ENCODE peak calls at places on chromosomes 4 and X, in four cellular contexts. One of them, this sample, is unnamed.

GRCh38 chr4:185895351-185895750 is 83.4 kb upstream of the SORBS2 start:
- DNase-seq in cardiac muscle cell: no peak
- DNase-seq in upper lobe of right lung: no peak
- DNase-seq in astrocyte: no peak
- DNase-seq in this sample: no peak

GRCh38 chr4:126907389-126907788 is 725.4 kb upstream of the INTU start:
- DNase-seq in cardiac muscle cell: no peak
- DNase-seq in upper lobe of right lung: no peak
- DNase-seq in astrocyte: no peak
- DNase-seq in this sample: no peak

GRCh38 chr4:79666875-79667274 is 258.8 kb upstream of the GK2 start:
- DNase-seq in cardiac muscle cell: no peak
- DNase-seq in upper lobe of right lung: no peak
- DNase-seq in astrocyte: no peak
- DNase-seq in this sample: no peak

GRCh38 chr4:121696140-121696640 is 590 bp downstream of the ANXA5 start:
- DNase-seq in cardiac muscle cell: peak; percentile 51
- DNase-seq in upper lobe of right lung: peak; percentile 90
- DNase-seq in astrocyte: peak; percentile 79
- DNase-seq in this sample: peak; percentile 81

GRCh38 chr4:184845367-184846011 is 19.7 kb upstream of the ACSL1 start:
- DNase-seq in cardiac muscle cell: no peak
- DNase-seq in upper lobe of right lung: no peak
- DNase-seq in astrocyte: peak; percentile 71
- DNase-seq in this sample: no peak

GRCh38 chr4:143202824-143203223 is 18.1 kb downstream of the USP38 start:
- DNase-seq in cardiac muscle cell: no peak
- DNase-seq in upper lobe of right lung: no peak
- DNase-seq in astrocyte: no peak
- DNase-seq in this sample: no peak

GRCh38 chrX:1323315-1323714 is 13.3 kb upstream of the IL3RA start:
- DNase-seq in cardiac muscle cell: peak; percentile 49
- DNase-seq in upper lobe of right lung: no peak
- DNase-seq in astrocyte: no peak
- DNase-seq in this sample: peak; percentile 33

GRCh38 chr4:5887011-5887360 is 5.9 kb downstream of the CRMP1 start:
- DNase-seq in cardiac muscle cell: no peak
- DNase-seq in upper lobe of right lung: no peak
- DNase-seq in astrocyte: no peak
- DNase-seq in this sample: no peak

GRCh38 chr4:128039568-128039967 is 21.5 kb upstream of the LARP1B start:
- DNase-seq in cardiac muscle cell: no peak
- DNase-seq in upper lobe of right lung: no peak
- DNase-seq in astrocyte: no peak
- DNase-seq in this sample: no peak

GRCh38 chr4:169815606-169816005 is 57.9 kb upstream of the HPF1 start:
- DNase-seq in cardiac muscle cell: no peak
- DNase-seq in upper lobe of right lung: no peak
- DNase-seq in astrocyte: peak; percentile 27
- DNase-seq in this sample: no peak

GRCh38 chr4:120158860-120159259 is 92.2 kb upstream of the MAD2L1 start:
- DNase-seq in cardiac muscle cell: no peak
- DNase-seq in upper lobe of right lung: no peak
- DNase-seq in astrocyte: no peak
- DNase-seq in this sample: no peak

GRCh38 chrX:20681691-20682090 is 415.0 kb upstream of the RPS6KA3 start:
- DNase-seq in cardiac muscle cell: no peak
- DNase-seq in upper lobe of right lung: no peak
- DNase-seq in astrocyte: no peak
- DNase-seq in this sample: no peak

GRCh38 chr4:46254788-46255187 is 130.9 kb upstream of the GABRG1 start:
- DNase-seq in cardiac muscle cell: no peak
- DNase-seq in upper lobe of right lung: no peak
- DNase-seq in astrocyte: peak; percentile 34
- DNase-seq in this sample: no peak

GRCh38 chr4:65670331-65671031 is at the start of gene EPHA5:
- DNase-seq in cardiac muscle cell: peak; percentile 86
- DNase-seq in upper lobe of right lung: peak; percentile 72
- DNase-seq in astrocyte: peak; percentile 97
- DNase-seq in this sample: peak; percentile 22

GRCh38 chr4:10346023-10346422 is 111.2 kb downstream of the ZNF518B start:
- DNase-seq in cardiac muscle cell: no peak
- DNase-seq in upper lobe of right lung: no peak
- DNase-seq in astrocyte: no peak
- DNase-seq in this sample: no peak

GRCh38 chr4:121191351-121191750 is 27.2 kb upstream of the TNIP3 start:
- DNase-seq in cardiac muscle cell: no peak
- DNase-seq in upper lobe of right lung: no peak
- DNase-seq in astrocyte: no peak
- DNase-seq in this sample: no peak

GRCh38 chr4:47619691-47620090 is 134.6 kb downstream of the ATP10D start:
- DNase-seq in cardiac muscle cell: no peak
- DNase-seq in upper lobe of right lung: no peak
- DNase-seq in astrocyte: no peak
- DNase-seq in this sample: no peak

GRCh38 chrX:107825698-107826285 is at the start of gene MID2:
- DNase-seq in cardiac muscle cell: peak; percentile 88
- DNase-seq in upper lobe of right lung: peak; percentile 78
- DNase-seq in astrocyte: peak; percentile 40
- DNase-seq in this sample: peak; percentile 40

GRCh38 chr4:7821245-7822165 is 118.2 kb downstream of the AFAP1 start:
- DNase-seq in cardiac muscle cell: no peak
- DNase-seq in upper lobe of right lung: peak; percentile 10
- DNase-seq in astrocyte: no peak
- DNase-seq in this sample: no peak

GRCh38 chr4:105619193-105619931 is 66.9 kb downstream of the ARHGEF38 start:
- DNase-seq in cardiac muscle cell: peak; percentile 25
- DNase-seq in upper lobe of right lung: peak; percentile 89
- DNase-seq in astrocyte: peak; percentile 9
- DNase-seq in this sample: peak; percentile 56

GRCh38 chrX:132837126-132837525 is 121.3 kb downstream of the HS6ST2 start:
- DNase-seq in cardiac muscle cell: no peak
- DNase-seq in upper lobe of right lung: no peak
- DNase-seq in astrocyte: peak; percentile 85
- DNase-seq in this sample: no peak

GRCh38 chr4:181364504-181364903 is 878.7 kb upstream of the TENM3 start:
- DNase-seq in cardiac muscle cell: no peak
- DNase-seq in upper lobe of right lung: no peak
- DNase-seq in astrocyte: peak; percentile 11
- DNase-seq in this sample: no peak

GRCh38 chr4:86633854-86634253 is 39.7 kb downstream of the PTPN13 start:
- DNase-seq in cardiac muscle cell: no peak
- DNase-seq in upper lobe of right lung: no peak
- DNase-seq in astrocyte: no peak
- DNase-seq in this sample: no peak

GRCh38 chr4:67366341-67366861 is 178.9 kb downstream of the CENPC start:
- DNase-seq in cardiac muscle cell: no peak
- DNase-seq in upper lobe of right lung: no peak
- DNase-seq in astrocyte: peak; percentile 48
- DNase-seq in this sample: no peak

GRCh38 chr4:89847571-89848325 is 10.8 kb upstream of the SNCA start:
- DNase-seq in cardiac muscle cell: no peak
- DNase-seq in upper lobe of right lung: no peak
- DNase-seq in astrocyte: no peak
- DNase-seq in this sample: no peak

GRCh38 chr4:177281544-177281943 is 28.1 kb upstream of the NEIL3 start:
- DNase-seq in cardiac muscle cell: no peak
- DNase-seq in upper lobe of right lung: no peak
- DNase-seq in astrocyte: peak; percentile 10
- DNase-seq in this sample: no peak

GRCh38 chr4:165096776-165097175 is 15.9 kb downstream of the TMEM192 start:
- DNase-seq in cardiac muscle cell: peak; percentile 43
- DNase-seq in upper lobe of right lung: no peak
- DNase-seq in astrocyte: peak; percentile 8
- DNase-seq in this sample: no peak

GRCh38 chr4:1329408-1330371 is 17.3 kb upstream of the UVSSA start:
- DNase-seq in cardiac muscle cell: no peak
- DNase-seq in upper lobe of right lung: no peak
- DNase-seq in astrocyte: peak; percentile 75
- DNase-seq in this sample: no peak

GRCh38 chr4:184267673-184268573 is 50.2 kb upstream of the ENPP6 start:
- DNase-seq in cardiac muscle cell: no peak
- DNase-seq in upper lobe of right lung: peak; percentile 72
- DNase-seq in astrocyte: peak; percentile 93
- DNase-seq in this sample: peak; percentile 57

GRCh38 chr4:78651250-78651860 is 99.8 kb downstream of the ANXA3 start:
- DNase-seq in cardiac muscle cell: no peak
- DNase-seq in upper lobe of right lung: no peak
- DNase-seq in astrocyte: no peak
- DNase-seq in this sample: no peak

GRCh38 chrX:107672955-107673378 is 44.7 kb downstream of the PRPS1 start:
- DNase-seq in cardiac muscle cell: peak; percentile 81
- DNase-seq in upper lobe of right lung: peak; percentile 87
- DNase-seq in astrocyte: peak; percentile 66
- DNase-seq in this sample: peak; percentile 72

GRCh38 chrX:103063191-103063845 is 653 bp downstream of the BEX1 start:
- DNase-seq in cardiac muscle cell: peak; percentile 61
- DNase-seq in upper lobe of right lung: no peak
- DNase-seq in astrocyte: peak; percentile 10
- DNase-seq in this sample: no peak

GRCh38 chrX:103066606-103067005 is 2.6 kb upstream of the BEX1 start:
- DNase-seq in cardiac muscle cell: no peak
- DNase-seq in upper lobe of right lung: no peak
- DNase-seq in astrocyte: peak; percentile 8
- DNase-seq in this sample: no peak

GRCh38 chrX:103061486-103061885 is 2.5 kb downstream of the BEX1 start:
- DNase-seq in cardiac muscle cell: no peak
- DNase-seq in upper lobe of right lung: no peak
- DNase-seq in astrocyte: no peak
- DNase-seq in this sample: no peak

GRCh38 chrX:103063918-103064434 is at the start of gene BEX1:
- DNase-seq in cardiac muscle cell: peak; percentile 74
- DNase-seq in upper lobe of right lung: peak; percentile 63
- DNase-seq in astrocyte: peak; percentile 28
- DNase-seq in this sample: peak; percentile 13
- H3K27ac ChIP-seq in cardiac muscle cell: peak within 1 kb of the TSS; percentile 28
- H3K27ac ChIP-seq in upper lobe of right lung: no peak within 1 kb of the TSS
- H3K27ac ChIP-seq in astrocyte: peak within 1 kb of the TSS; percentile 42
- H3K27ac ChIP-seq in this sample: no peak within 1 kb of the TSS

DNA sequence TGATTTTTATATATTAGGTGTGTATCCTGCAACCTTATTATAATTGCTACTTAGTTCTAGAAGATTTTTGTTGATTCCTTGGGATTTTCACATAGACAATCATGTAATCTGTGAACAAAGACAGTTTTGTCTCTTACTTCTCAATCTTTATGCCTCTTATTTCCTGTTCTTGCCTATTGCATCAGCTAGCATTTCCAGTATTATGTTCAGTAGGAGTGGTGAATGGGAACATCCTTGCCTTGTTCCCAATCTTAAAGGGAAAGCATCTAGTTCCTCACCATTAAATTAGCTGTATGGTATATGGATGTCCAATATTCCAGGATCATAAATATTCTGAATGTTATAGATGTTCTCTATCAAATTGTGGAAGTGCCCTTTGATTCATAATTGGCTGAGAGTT is 41.8 kb downstream of the AWAT2 start:
- DNase-seq in cardiac muscle cell: no peak
- DNase-seq in upper lobe of right lung: no peak
- DNase-seq in astrocyte: no peak
- DNase-seq in this sample: no peak
- H3K36me3 ChIP-seq in cardiac muscle cell: no peaks in the 10 kb centered on the region
- H3K36me3 ChIP-seq in upper lobe of right lung: no peaks in the 10 kb centered on the region
- H3K36me3 ChIP-seq in astrocyte: no peaks in the 10 kb centered on the region
- H3K36me3 ChIP-seq in this sample: no peaks in the 10 kb centered on the region

GRCh38 chr4:2862528-2862927 is 18.9 kb downstream of the ADD1 start:
- DNase-seq in cardiac muscle cell: no peak
- DNase-seq in upper lobe of right lung: no peak
- DNase-seq in astrocyte: peak; percentile 39
- DNase-seq in this sample: no peak

GRCh38 chr4:2859514-2859913 is 15.9 kb downstream of the ADD1 start:
- DNase-seq in cardiac muscle cell: no peak
- DNase-seq in upper lobe of right lung: no peak
- DNase-seq in astrocyte: no peak
- DNase-seq in this sample: no peak

GRCh38 chr4:2863649-2864048 is 20.0 kb downstream of the ADD1 start:
- DNase-seq in cardiac muscle cell: no peak
- DNase-seq in upper lobe of right lung: no peak
- DNase-seq in astrocyte: no peak
- DNase-seq in this sample: no peak

GRCh38 chr4:2860391-2861348 is 17.0 kb downstream of the ADD1 start:
- DNase-seq in cardiac muscle cell: peak; percentile 88
- DNase-seq in upper lobe of right lung: peak; percentile 73
- DNase-seq in astrocyte: peak; percentile 56
- DNase-seq in this sample: peak; percentile 61

DNA sequence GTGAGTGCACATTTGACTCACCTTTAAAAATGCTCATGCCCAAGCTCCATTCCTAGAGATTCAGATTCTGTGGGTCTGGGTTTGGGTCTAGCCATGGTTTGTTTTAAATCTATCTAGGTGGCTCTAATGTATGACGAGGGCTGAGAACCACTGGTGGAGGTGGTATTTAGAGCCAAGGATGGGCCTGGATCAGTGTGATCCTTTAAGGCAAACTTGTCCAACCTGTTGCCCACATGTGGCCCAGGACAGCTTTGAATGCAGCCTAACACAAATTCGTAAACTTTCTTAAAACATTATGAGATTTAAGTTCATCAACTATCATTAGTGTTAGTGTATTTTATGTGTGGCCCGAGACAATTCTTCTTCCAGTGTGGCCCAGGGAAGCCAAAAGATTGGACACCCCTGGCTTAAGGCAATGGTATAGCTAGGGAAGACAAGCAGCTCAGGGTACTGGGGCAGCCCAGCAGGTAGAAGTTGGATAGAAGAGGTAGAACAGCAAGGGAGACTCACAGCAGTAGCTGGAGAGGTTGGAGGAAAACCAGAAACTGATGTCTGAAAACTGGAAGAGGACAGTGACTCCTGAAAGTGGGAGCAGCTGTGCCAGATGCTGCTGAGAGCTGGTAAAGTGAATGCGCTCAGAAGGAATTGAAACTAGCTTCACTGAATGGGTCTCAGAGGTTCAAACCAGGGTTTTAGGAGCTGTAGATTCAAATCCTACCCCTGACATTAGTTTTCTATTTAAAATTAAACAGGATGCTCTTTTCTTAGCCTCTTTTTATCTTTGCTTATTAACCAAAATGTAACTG is 18.2 kb downstream of the ADD1 start:
- DNase-seq in cardiac muscle cell: no peak
- DNase-seq in upper lobe of right lung: no peak
- DNase-seq in astrocyte: no peak
- DNase-seq in this sample: no peak
- H3K4me1 ChIP-seq in cardiac muscle cell: peaks cover 63% of the 10 kb centered on the region
- H3K4me1 ChIP-seq in upper lobe of right lung: peaks cover 92% of the 10 kb centered on the region
- H3K4me1 ChIP-seq in astrocyte: peaks cover 34% of the 10 kb centered on the region
- H3K4me1 ChIP-seq in this sample: peaks cover 57% of the 10 kb centered on the region

GRCh38 chr4:74158561-74159396 is 861 bp downstream of the MTHFD2L start:
- DNase-seq in cardiac muscle cell: no peak
- DNase-seq in upper lobe of right lung: no peak
- DNase-seq in astrocyte: peak; percentile 7
- DNase-seq in this sample: no peak

GRCh38 chr4:74157116-74157742 is 689 bp upstream of the MTHFD2L start:
- DNase-seq in cardiac muscle cell: no peak
- DNase-seq in upper lobe of right lung: no peak
- DNase-seq in astrocyte: peak; percentile 48
- DNase-seq in this sample: no peak

GRCh38 chr4:74159397-74159709 is 1.4 kb downstream of the MTHFD2L start:
- DNase-seq in cardiac muscle cell: no peak
- DNase-seq in upper lobe of right lung: no peak
- DNase-seq in astrocyte: no peak
- DNase-seq in this sample: no peak

GRCh38 chr4:74157743-74158560 is at the start of gene MTHFD2L:
- DNase-seq in cardiac muscle cell: peak; percentile 90
- DNase-seq in upper lobe of right lung: peak; percentile 98
- DNase-seq in astrocyte: peak; percentile 89
- DNase-seq in this sample: peak; percentile 95

GRCh38 chr4:74156521-74156920 is 1.4 kb upstream of the MTHFD2L start:
- DNase-seq in cardiac muscle cell: no peak
- DNase-seq in upper lobe of right lung: no peak
- DNase-seq in astrocyte: no peak
- DNase-seq in this sample: no peak
- H3K27ac ChIP-seq in cardiac muscle cell: peak overlapping the region; percentile 91
- H3K27ac ChIP-seq in upper lobe of right lung: no peak overlapping the region
- H3K27ac ChIP-seq in astrocyte: peak overlapping the region; percentile 96
- H3K27ac ChIP-seq in this sample: no peak overlapping the region

This sample was measured in heart right ventricle.